ENCODE peak calls at places on chromosomes 11 and 22, in five cellular contexts. K, Q, V, T and J are unnamed samples.

GRCh38 chr11:76615950-76616349 is 54.6 kb downstream of the LRRC32 start:
- DNase-seq in K (peak; percentile 83), Q (no peak), V (no peak), T (peak; percentile 57), J (no peak)

GRCh38 chr11:46594785-46595184 is 962 bp upstream of the AMBRA1 start:
- DNase-seq in K (no peak), Q (no peak), V (no peak), T (no peak), J (no peak)

GRCh38 chr11:117022526-117022925 is 75.7 kb downstream of the SIK3 start:
- DNase-seq in K (no peak), Q (no peak), V (no peak), T (no peak), J (no peak)

GRCh38 chr22:31098633-31099110 is 8.7 kb downstream of the SELENOM start:
- DNase-seq in K (no peak), Q (peak; percentile 72), V (no peak), T (peak; percentile 48), J (no peak)

GRCh38 chr22:16988257-16988656 is 19.8 kb downstream of the GAB4 start:
- DNase-seq in K (no peak), Q (no peak), V (no peak), T (no peak), J (no peak)

GRCh38 chr11:89613916-89614315 is 96.2 kb upstream of the TRIM77 start:
- DNase-seq in K (no peak), Q (no peak), V (no peak), T (peak; percentile 18), J (no peak)

GRCh38 chr11:89119426-89119825 is 53.6 kb upstream of the GRM5 start:
- DNase-seq in K (no peak), Q (no peak), V (no peak), T (no peak), J (no peak)

GRCh38 chr22:20013382-20013871 is 3.2 kb downstream of the ARVCF start:
- DNase-seq in K (peak; percentile 65), Q (peak; percentile 60), V (no peak), T (peak; percentile 48), J (peak; percentile 51)

GRCh38 chr22:42797021-42797420 is 60.1 kb downstream of the ARFGAP3 start:
- DNase-seq in K (no peak), Q (peak; percentile 57), V (no peak), T (no peak), J (no peak)

GRCh38 chr11:125998267-125998666 is 52.4 kb downstream of the VSIG10L2 start:
- DNase-seq in K (no peak), Q (no peak), V (no peak), T (no peak), J (no peak)

GRCh38 chr11:125141686-125142535 is 22.6 kb upstream of the PKNOX2 start:
- DNase-seq in K (peak; percentile 30), Q (no peak), V (no peak), T (peak; percentile 51), J (peak; percentile 36)

GRCh38 chr11:69638941-69639681 is 1.8 kb upstream of the CCND1 start:
- DNase-seq in K (peak; percentile 96), Q (peak; percentile 69), V (peak; percentile 96), T (peak; percentile 99), J (peak; percentile 95)

GRCh38 chr11:66498508-66498907 is 11.9 kb upstream of the BBS1 start:
- DNase-seq in K (no peak), Q (no peak), V (no peak), T (no peak), J (no peak)

GRCh38 chr11:103935219-103935618 is 101.2 kb upstream of the DDI1 start:
- DNase-seq in K (no peak), Q (no peak), V (no peak), T (peak; percentile 31), J (no peak)

GRCh38 chr11:121366970-121367369 is 74.4 kb downstream of the SC5D start:
- DNase-seq in K (no peak), Q (peak; percentile 15), V (no peak), T (no peak), J (no peak)

DNA sequence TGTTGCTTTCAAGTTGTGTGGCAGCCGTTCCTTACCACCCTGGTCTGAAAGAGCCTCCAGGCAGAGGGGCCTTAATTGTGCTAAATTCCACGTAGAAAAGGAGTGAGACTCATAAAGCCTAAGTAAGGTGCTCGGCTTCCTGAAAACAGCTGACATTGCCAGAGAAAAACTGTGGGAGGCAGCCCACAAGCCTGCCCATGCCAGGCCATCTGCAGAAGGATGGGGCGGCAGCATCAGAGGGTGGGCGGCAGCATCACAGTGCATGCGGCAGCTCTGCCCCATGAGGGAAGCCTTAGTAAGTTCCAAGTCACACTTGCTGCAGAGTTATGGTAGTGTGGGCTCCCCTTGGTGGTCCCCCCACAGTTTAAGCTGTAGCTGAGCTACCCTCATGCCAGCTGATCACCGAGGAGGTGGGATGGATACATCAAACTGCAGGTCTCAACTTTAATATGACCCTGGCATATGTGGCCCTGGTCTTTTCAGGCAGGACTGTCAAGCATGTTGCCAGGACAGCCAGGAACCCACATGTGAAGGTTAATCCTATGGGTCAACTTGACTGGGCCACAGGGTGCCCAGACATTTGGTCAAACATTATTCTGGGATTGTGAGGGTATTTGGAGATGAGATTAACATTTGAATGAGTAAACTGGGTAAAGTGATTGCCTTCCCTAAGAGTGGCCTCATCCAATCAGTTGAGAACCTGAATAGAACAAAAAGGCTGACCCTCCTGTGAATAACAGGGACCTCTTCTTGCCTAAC is 3.1 kb upstream of the EIF3F start:
- DNase-seq in K (no peak), Q (no peak), V (no peak), T (no peak), J (no peak)
- H3K27ac ChIP-seq in K (no peak overlapping the region), Q (no peak overlapping the region), V (no peak overlapping the region), T (no peak overlapping the region), J (no peak overlapping the region)

GRCh38 chr11:44243633-44244343 is 66.2 kb downstream of the ALX4 start:
- DNase-seq in K (no peak), Q (no peak), V (no peak), T (peak; percentile 46), J (no peak)
- H3K4me3 ChIP-seq in K (no peak overlapping the region), Q (no peak overlapping the region), V (no peak overlapping the region), T (no peak overlapping the region), J (no peak overlapping the region)

GRCh38 chr22:41023299-41023623 is 69.1 kb upstream of the EP300 start:
- DNase-seq in K (no peak), Q (no peak), V (no peak), T (no peak), J (no peak)
- H3K27ac ChIP-seq in K (peak overlapping the region; percentile 95), Q (peak overlapping the region; percentile 97), V (no peak overlapping the region), T (no peak overlapping the region), J (peak overlapping the region; percentile 48)

GRCh38 chr11:118532091-118532490 is 1.1 kb downstream of the TMEM25 start:
- DNase-seq in K (no peak), Q (no peak), V (no peak), T (no peak), J (no peak)
- H3K4me3 ChIP-seq in K (no peak overlapping the region), Q (no peak overlapping the region), V (peak overlapping the region; percentile 90), T (no peak overlapping the region), J (no peak overlapping the region)

GRCh38 chr11:119483341-119483880 is 60.4 kb upstream of the THY1 start:
- DNase-seq in K (no peak), Q (no peak), V (peak; percentile 23), T (no peak), J (no peak)
- H3K27ac ChIP-seq in K (no peak overlapping the region), Q (no peak overlapping the region), V (no peak overlapping the region), T (no peak overlapping the region), J (no peak overlapping the region)